ENCODE peak calls at places on chromosomes 4 and X, in nine cellular contexts. One of them, this sample, is unnamed.

GRCh38 chr4:142840516-142841123 is 5.5 kb downstream of the INPP4B start:
- DNase-seq in IMR-90: peak; percentile 68
- DNase-seq in tibial nerve: no peak
- DNase-seq in CD8-positive, alpha-beta memory T cell: peak; percentile 22
- DNase-seq in heart right ventricle: no peak
- DNase-seq in transverse colon: no peak
- DNase-seq in sigmoid colon: no peak
- DNase-seq in mammary epithelial cell: no peak
- DNase-seq in GM23248: peak; percentile 75
- DNase-seq in this sample: no peak

GRCh38 chr4:7929530-7929951 is 10.1 kb downstream of the AFAP1 start:
- DNase-seq in GM23248: no peak
- DNase-seq in transverse colon: peak; percentile 81
- DNase-seq in mammary epithelial cell: peak; percentile 90
- DNase-seq in sigmoid colon: peak; percentile 66
- DNase-seq in tibial nerve: no peak
- DNase-seq in CD8-positive, alpha-beta memory T cell: no peak
- DNase-seq in heart right ventricle: no peak
- DNase-seq in IMR-90: no peak
- DNase-seq in this sample: no peak

GRCh38 chrX:8314881-8315280 is 143.8 kb upstream of the VCX2 start:
- DNase-seq in mammary epithelial cell: no peak
- DNase-seq in tibial nerve: no peak
- DNase-seq in IMR-90: no peak
- DNase-seq in CD8-positive, alpha-beta memory T cell: no peak
- DNase-seq in heart right ventricle: no peak
- DNase-seq in GM23248: no peak
- DNase-seq in transverse colon: no peak
- DNase-seq in sigmoid colon: no peak
- DNase-seq in this sample: no peak

GRCh38 chr4:156933633-156934258 is 37.9 kb downstream of the PDGFC start:
- DNase-seq in heart right ventricle: no peak
- DNase-seq in CD8-positive, alpha-beta memory T cell: no peak
- DNase-seq in mammary epithelial cell: peak; percentile 98
- DNase-seq in sigmoid colon: no peak
- DNase-seq in IMR-90: peak; percentile 95
- DNase-seq in tibial nerve: no peak
- DNase-seq in transverse colon: no peak
- DNase-seq in GM23248: peak; percentile 88
- DNase-seq in this sample: no peak

GRCh38 chr4:69473699-69474098 is 22.0 kb downstream of the UGT2B4 start:
- DNase-seq in tibial nerve: no peak
- DNase-seq in sigmoid colon: no peak
- DNase-seq in mammary epithelial cell: no peak
- DNase-seq in transverse colon: no peak
- DNase-seq in heart right ventricle: no peak
- DNase-seq in GM23248: no peak
- DNase-seq in IMR-90: no peak
- DNase-seq in CD8-positive, alpha-beta memory T cell: no peak
- DNase-seq in this sample: no peak

GRCh38 chr4:133921280-133922195 is 280.1 kb downstream of the PABPC4L start:
- DNase-seq in heart right ventricle: no peak
- DNase-seq in IMR-90: peak; percentile 34
- DNase-seq in GM23248: peak; percentile 32
- DNase-seq in CD8-positive, alpha-beta memory T cell: no peak
- DNase-seq in mammary epithelial cell: no peak
- DNase-seq in transverse colon: no peak
- DNase-seq in tibial nerve: no peak
- DNase-seq in sigmoid colon: no peak
- DNase-seq in this sample: no peak

GRCh38 chr4:40842725-40843401 is 93.1 kb downstream of the NSUN7 start:
- DNase-seq in tibial nerve: no peak
- DNase-seq in IMR-90: peak; percentile 6
- DNase-seq in transverse colon: no peak
- DNase-seq in CD8-positive, alpha-beta memory T cell: no peak
- DNase-seq in sigmoid colon: peak; percentile 13
- DNase-seq in heart right ventricle: no peak
- DNase-seq in mammary epithelial cell: no peak
- DNase-seq in GM23248: no peak
- DNase-seq in this sample: no peak

GRCh38 chr4:186271279-186271678 is 5.3 kb downstream of the F11 start:
- DNase-seq in GM23248: no peak
- DNase-seq in IMR-90: no peak
- DNase-seq in heart right ventricle: no peak
- DNase-seq in mammary epithelial cell: no peak
- DNase-seq in tibial nerve: no peak
- DNase-seq in sigmoid colon: no peak
- DNase-seq in CD8-positive, alpha-beta memory T cell: no peak
- DNase-seq in transverse colon: no peak
- DNase-seq in this sample: no peak

GRCh38 chrX:15914486-15914885 is 59.9 kb upstream of the AP1S2 start:
- DNase-seq in mammary epithelial cell: no peak
- DNase-seq in CD8-positive, alpha-beta memory T cell: no peak
- DNase-seq in tibial nerve: no peak
- DNase-seq in IMR-90: no peak
- DNase-seq in transverse colon: no peak
- DNase-seq in GM23248: no peak
- DNase-seq in sigmoid colon: no peak
- DNase-seq in heart right ventricle: no peak
- DNase-seq in this sample: no peak

GRCh38 chr4:98298022-98298421 is 36.8 kb downstream of the RAP1GDS1 start:
- DNase-seq in tibial nerve: no peak
- DNase-seq in IMR-90: no peak
- DNase-seq in sigmoid colon: no peak
- DNase-seq in CD8-positive, alpha-beta memory T cell: no peak
- DNase-seq in heart right ventricle: no peak
- DNase-seq in transverse colon: no peak
- DNase-seq in mammary epithelial cell: no peak
- DNase-seq in GM23248: no peak
- DNase-seq in this sample: no peak

GRCh38 chr4:108072300-108072699 is 82.6 kb downstream of the HADH start:
- DNase-seq in transverse colon: peak; percentile 46
- DNase-seq in GM23248: no peak
- DNase-seq in tibial nerve: no peak
- DNase-seq in sigmoid colon: no peak
- DNase-seq in IMR-90: no peak
- DNase-seq in mammary epithelial cell: no peak
- DNase-seq in CD8-positive, alpha-beta memory T cell: peak; percentile 91
- DNase-seq in heart right ventricle: no peak
- DNase-seq in this sample: peak; percentile 77

GRCh38 chrX:107537815-107538214 is 88.4 kb downstream of the FRMPD3 start:
- DNase-seq in tibial nerve: peak; percentile 37
- DNase-seq in IMR-90: peak; percentile 50
- DNase-seq in transverse colon: no peak
- DNase-seq in GM23248: peak; percentile 62
- DNase-seq in heart right ventricle: peak; percentile 10
- DNase-seq in sigmoid colon: no peak
- DNase-seq in CD8-positive, alpha-beta memory T cell: peak; percentile 35
- DNase-seq in mammary epithelial cell: peak; percentile 27
- DNase-seq in this sample: no peak

GRCh38 chr4:119296356-119296755 is 25.6 kb downstream of the FABP2 start:
- DNase-seq in CD8-positive, alpha-beta memory T cell: no peak
- DNase-seq in tibial nerve: no peak
- DNase-seq in GM23248: no peak
- DNase-seq in sigmoid colon: no peak
- DNase-seq in transverse colon: no peak
- DNase-seq in mammary epithelial cell: no peak
- DNase-seq in heart right ventricle: no peak
- DNase-seq in IMR-90: no peak
- DNase-seq in this sample: no peak

GRCh38 chr4:119299221-119300071 is 22.5 kb downstream of the FABP2 start:
- DNase-seq in mammary epithelial cell: peak; percentile 33
- DNase-seq in tibial nerve: no peak
- DNase-seq in sigmoid colon: no peak
- DNase-seq in GM23248: peak; percentile 46
- DNase-seq in IMR-90: peak; percentile 28
- DNase-seq in transverse colon: no peak
- DNase-seq in heart right ventricle: no peak
- DNase-seq in CD8-positive, alpha-beta memory T cell: peak; percentile 28
- DNase-seq in this sample: no peak

GRCh38 chr4:119300388-119301131 is 21.4 kb downstream of the FABP2 start:
- DNase-seq in sigmoid colon: peak; percentile 96
- DNase-seq in mammary epithelial cell: peak; percentile 98
- DNase-seq in tibial nerve: peak; percentile 88
- DNase-seq in GM23248: peak; percentile 97
- DNase-seq in IMR-90: peak; percentile 89
- DNase-seq in heart right ventricle: peak; percentile 92
- DNase-seq in CD8-positive, alpha-beta memory T cell: peak; percentile 89
- DNase-seq in transverse colon: peak; percentile 97
- DNase-seq in this sample: peak; percentile 89

GRCh38 chr4:119300072-119300387 is 21.9 kb downstream of the FABP2 start:
- DNase-seq in CD8-positive, alpha-beta memory T cell: no peak
- DNase-seq in tibial nerve: peak; percentile 56
- DNase-seq in heart right ventricle: peak; percentile 62
- DNase-seq in transverse colon: peak; percentile 50
- DNase-seq in sigmoid colon: peak; percentile 78
- DNase-seq in GM23248: peak; percentile 77
- DNase-seq in mammary epithelial cell: no peak
- DNase-seq in IMR-90: peak; percentile 59
- DNase-seq in this sample: peak; percentile 21

GRCh38 chr4:119297795-119298194 is 24.1 kb downstream of the FABP2 start:
- DNase-seq in sigmoid colon: no peak
- DNase-seq in transverse colon: no peak
- DNase-seq in GM23248: no peak
- DNase-seq in CD8-positive, alpha-beta memory T cell: no peak
- DNase-seq in IMR-90: no peak
- DNase-seq in tibial nerve: no peak
- DNase-seq in heart right ventricle: no peak
- DNase-seq in mammary epithelial cell: no peak
- DNase-seq in this sample: no peak
- H3K4me3 ChIP-seq in sigmoid colon: no peak overlapping the region
- H3K4me3 ChIP-seq in transverse colon: no peak overlapping the region
- H3K4me3 ChIP-seq in GM23248: peak overlapping the region; percentile 82
- H3K4me3 ChIP-seq in CD8-positive, alpha-beta memory T cell: no peak overlapping the region
- H3K4me3 ChIP-seq in IMR-90: peak overlapping the region; percentile 10
- H3K4me3 ChIP-seq in tibial nerve: no peak overlapping the region
- H3K4me3 ChIP-seq in heart right ventricle: no peak overlapping the region
- H3K4me3 ChIP-seq in mammary epithelial cell: peak overlapping the region; percentile 84
- H3K4me3 ChIP-seq in this sample: no peak overlapping the region

DNA sequence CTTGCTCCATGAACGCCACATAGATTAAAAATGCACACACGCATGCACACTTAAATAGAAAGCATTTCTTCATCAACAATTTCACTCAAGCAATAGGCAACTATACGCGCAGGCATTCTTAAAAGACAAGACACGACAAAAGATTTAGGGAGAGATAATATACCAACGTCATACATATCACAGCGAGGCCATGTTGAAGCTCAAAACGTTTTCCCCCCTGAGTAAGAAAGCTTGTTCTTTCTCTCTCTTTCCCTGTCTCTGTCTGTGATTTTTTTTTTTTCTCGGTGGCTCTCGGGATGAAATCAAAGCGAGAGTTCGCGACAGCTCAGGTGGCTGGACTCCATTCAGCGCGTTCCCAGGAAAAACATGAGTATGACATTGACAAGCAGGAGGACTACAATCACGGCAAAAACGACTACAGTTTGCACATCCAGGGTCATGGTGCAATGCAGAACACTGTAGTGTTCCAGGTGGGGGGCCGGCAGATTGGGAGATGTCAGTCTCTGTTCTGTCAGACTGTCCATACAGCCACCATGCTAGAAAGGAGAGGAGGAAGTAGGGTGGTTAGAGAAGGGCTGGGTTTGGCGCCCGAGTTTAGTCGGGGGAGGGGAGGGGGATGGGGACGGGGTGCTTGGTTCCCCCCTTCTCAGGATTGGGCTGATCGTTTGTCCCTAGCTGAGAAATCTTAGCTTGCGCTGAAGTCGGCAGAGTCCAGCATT is 30.7 kb downstream of the ARHGEF9 start:
- DNase-seq in sigmoid colon: no peak
- DNase-seq in tibial nerve: no peak
- DNase-seq in IMR-90: peak; percentile 15
- DNase-seq in mammary epithelial cell: peak; percentile 29
- DNase-seq in heart right ventricle: no peak
- DNase-seq in transverse colon: no peak
- DNase-seq in CD8-positive, alpha-beta memory T cell: peak; percentile 46
- DNase-seq in GM23248: peak; percentile 59
- DNase-seq in this sample: peak; percentile 35
- H3K9me3 ChIP-seq in sigmoid colon: no peaks in the 10 kb centered on the region
- H3K9me3 ChIP-seq in tibial nerve: no peaks in the 10 kb centered on the region
- H3K9me3 ChIP-seq in IMR-90: no peaks in the 10 kb centered on the region
- H3K9me3 ChIP-seq in mammary epithelial cell: no peaks in the 10 kb centered on the region
- H3K9me3 ChIP-seq in heart right ventricle: no peaks in the 10 kb centered on the region
- H3K9me3 ChIP-seq in transverse colon: no peaks in the 10 kb centered on the region
- H3K9me3 ChIP-seq in CD8-positive, alpha-beta memory T cell: no peaks in the 10 kb centered on the region
- H3K9me3 ChIP-seq in GM23248: no peaks in the 10 kb centered on the region
- H3K9me3 ChIP-seq in this sample: no peaks in the 10 kb centered on the region

GRCh38 chrX:96692911-96693310 is 8.3 kb downstream of the DIAPH2 start:
- DNase-seq in sigmoid colon: no peak
- DNase-seq in heart right ventricle: no peak
- DNase-seq in mammary epithelial cell: no peak
- DNase-seq in IMR-90: no peak
- DNase-seq in CD8-positive, alpha-beta memory T cell: no peak
- DNase-seq in transverse colon: no peak
- DNase-seq in tibial nerve: no peak
- DNase-seq in GM23248: peak; percentile 49
- DNase-seq in this sample: no peak

GRCh38 chrX:96688789-96689188 is 4.1 kb downstream of the DIAPH2 start:
- DNase-seq in transverse colon: no peak
- DNase-seq in CD8-positive, alpha-beta memory T cell: no peak
- DNase-seq in heart right ventricle: no peak
- DNase-seq in GM23248: no peak
- DNase-seq in sigmoid colon: no peak
- DNase-seq in IMR-90: no peak
- DNase-seq in mammary epithelial cell: no peak
- DNase-seq in tibial nerve: no peak
- DNase-seq in this sample: no peak

GRCh38 chrX:96693407-96693806 is 8.8 kb downstream of the DIAPH2 start:
- DNase-seq in GM23248: no peak
- DNase-seq in transverse colon: no peak
- DNase-seq in CD8-positive, alpha-beta memory T cell: no peak
- DNase-seq in IMR-90: no peak
- DNase-seq in mammary epithelial cell: no peak
- DNase-seq in tibial nerve: no peak
- DNase-seq in sigmoid colon: no peak
- DNase-seq in heart right ventricle: no peak
- DNase-seq in this sample: no peak

GRCh38 chrX:96689951-96690350 is 5.3 kb downstream of the DIAPH2 start:
- DNase-seq in mammary epithelial cell: no peak
- DNase-seq in IMR-90: peak; percentile 47
- DNase-seq in heart right ventricle: no peak
- DNase-seq in GM23248: peak; percentile 28
- DNase-seq in sigmoid colon: no peak
- DNase-seq in CD8-positive, alpha-beta memory T cell: no peak
- DNase-seq in transverse colon: no peak
- DNase-seq in tibial nerve: no peak
- DNase-seq in this sample: no peak

GRCh38 chrX:96692454-96692853 is 7.8 kb downstream of the DIAPH2 start:
- DNase-seq in sigmoid colon: no peak
- DNase-seq in heart right ventricle: no peak
- DNase-seq in CD8-positive, alpha-beta memory T cell: no peak
- DNase-seq in GM23248: peak; percentile 60
- DNase-seq in mammary epithelial cell: peak; percentile 1
- DNase-seq in IMR-90: peak; percentile 10
- DNase-seq in tibial nerve: no peak
- DNase-seq in transverse colon: no peak
- DNase-seq in this sample: no peak
- H3K4me3 ChIP-seq in sigmoid colon: no peak overlapping the region
- H3K4me3 ChIP-seq in heart right ventricle: no peak overlapping the region
- H3K4me3 ChIP-seq in CD8-positive, alpha-beta memory T cell: no peak overlapping the region
- H3K4me3 ChIP-seq in GM23248: no peak overlapping the region
- H3K4me3 ChIP-seq in mammary epithelial cell: no peak overlapping the region
- H3K4me3 ChIP-seq in IMR-90: no peak overlapping the region
- H3K4me3 ChIP-seq in tibial nerve: no peak overlapping the region
- H3K4me3 ChIP-seq in transverse colon: no peak overlapping the region
- H3K4me3 ChIP-seq in this sample: no peak overlapping the region

GRCh38 chrX:66833426-66833825 is 194.5 kb upstream of the EDA2R start:
- DNase-seq in tibial nerve: no peak
- DNase-seq in mammary epithelial cell: no peak
- DNase-seq in IMR-90: no peak
- DNase-seq in transverse colon: no peak
- DNase-seq in CD8-positive, alpha-beta memory T cell: no peak
- DNase-seq in heart right ventricle: no peak
- DNase-seq in sigmoid colon: no peak
- DNase-seq in GM23248: no peak
- DNase-seq in this sample: no peak
- H3K9me3 ChIP-seq in tibial nerve: no peaks in the 10 kb centered on the region
- H3K9me3 ChIP-seq in mammary epithelial cell: peaks cover 4% of the 10 kb centered on the region
- H3K9me3 ChIP-seq in IMR-90: peaks cover 6% of the 10 kb centered on the region
- H3K9me3 ChIP-seq in transverse colon: no peaks in the 10 kb centered on the region
- H3K9me3 ChIP-seq in CD8-positive, alpha-beta memory T cell: no peaks in the 10 kb centered on the region
- H3K9me3 ChIP-seq in heart right ventricle: no peaks in the 10 kb centered on the region
- H3K9me3 ChIP-seq in sigmoid colon: no peaks in the 10 kb centered on the region
- H3K9me3 ChIP-seq in GM23248: no peaks in the 10 kb centered on the region
- H3K9me3 ChIP-seq in this sample: no peaks in the 10 kb centered on the region

This sample was measured in CD8-positive, alpha-beta T cell.